ENCODE peak calls at places on chromosome 6, in nine cellular contexts. One of them, this sample, is unnamed.
A peak's percentile ranks its signal among the peaks of the same experiment; 100 is the strongest.

GRCh38 chr6:166493427-166494100 is 92.9 kb downstream of the RAMACL start:
- DNase-seq in WERI-Rb-1: no peak
- DNase-seq in fibroblast of mammary gland: no peak
- DNase-seq in colonic mucosa: no peak
- DNase-seq in stomach: no peak
- DNase-seq in fibroblast of lung: no peak
- DNase-seq in ascending aorta: no peak
- DNase-seq in neural progenitor cell: no peak
- DNase-seq in spleen: peak; percentile 52
- DNase-seq in this sample: no peak

GRCh38 chr6:139448094-139448649 is 73.7 kb upstream of the CITED2 start:
- DNase-seq in WERI-Rb-1: no peak
- DNase-seq in fibroblast of mammary gland: peak; percentile 45
- DNase-seq in colonic mucosa: no peak
- DNase-seq in stomach: no peak
- DNase-seq in fibroblast of lung: peak; percentile 54
- DNase-seq in ascending aorta: no peak
- DNase-seq in neural progenitor cell: no peak
- DNase-seq in spleen: no peak
- DNase-seq in this sample: peak; percentile 49

GRCh38 chr6:81752084-81752968 is at the start of gene TENT5A:
- DNase-seq in WERI-Rb-1: peak; percentile 92
- DNase-seq in fibroblast of mammary gland: peak; percentile 88
- DNase-seq in colonic mucosa: peak; percentile 96
- DNase-seq in stomach: peak; percentile 94
- DNase-seq in fibroblast of lung: peak; percentile 93
- DNase-seq in ascending aorta: peak; percentile 82
- DNase-seq in neural progenitor cell: peak; percentile 94
- DNase-seq in spleen: peak; percentile 97
- DNase-seq in this sample: peak; percentile 90

GRCh38 chr6:10425973-10426780 is 11.3 kb upstream of the TFAP2A start:
- DNase-seq in WERI-Rb-1: peak; percentile 78
- DNase-seq in fibroblast of mammary gland: no peak
- DNase-seq in colonic mucosa: no peak
- DNase-seq in stomach: peak; percentile 55
- DNase-seq in fibroblast of lung: peak; percentile 34
- DNase-seq in ascending aorta: no peak
- DNase-seq in neural progenitor cell: peak; percentile 73
- DNase-seq in spleen: no peak
- DNase-seq in this sample: no peak

GRCh38 chr6:89818977-89819335 is 638 bp downstream of the MDN1 start:
- DNase-seq in WERI-Rb-1: no peak
- DNase-seq in fibroblast of mammary gland: peak; percentile 39
- DNase-seq in colonic mucosa: peak; percentile 33
- DNase-seq in stomach: no peak
- DNase-seq in fibroblast of lung: peak; percentile 49
- DNase-seq in ascending aorta: no peak
- DNase-seq in neural progenitor cell: peak; percentile 55
- DNase-seq in spleen: no peak
- DNase-seq in this sample: peak; percentile 43

GRCh38 chr6:24546432-24546831 is 51.7 kb downstream of the ALDH5A1 start:
- DNase-seq in WERI-Rb-1: no peak
- DNase-seq in fibroblast of mammary gland: no peak
- DNase-seq in colonic mucosa: no peak
- DNase-seq in stomach: no peak
- DNase-seq in fibroblast of lung: no peak
- DNase-seq in ascending aorta: no peak
- DNase-seq in neural progenitor cell: no peak
- DNase-seq in spleen: no peak
- DNase-seq in this sample: no peak

GRCh38 chr6:36544228-36544627 is 3.1 kb downstream of the STK38 start:
- DNase-seq in WERI-Rb-1: no peak
- DNase-seq in fibroblast of mammary gland: peak; percentile 77
- DNase-seq in colonic mucosa: peak; percentile 35
- DNase-seq in stomach: no peak
- DNase-seq in fibroblast of lung: peak; percentile 25
- DNase-seq in ascending aorta: no peak
- DNase-seq in neural progenitor cell: no peak
- DNase-seq in spleen: no peak
- DNase-seq in this sample: peak; percentile 11

GRCh38 chr6:27517928-27518787 is 45.3 kb upstream of the ZNF184 start:
- DNase-seq in WERI-Rb-1: no peak
- DNase-seq in fibroblast of mammary gland: no peak
- DNase-seq in colonic mucosa: peak; percentile 33
- DNase-seq in stomach: no peak
- DNase-seq in fibroblast of lung: no peak
- DNase-seq in ascending aorta: no peak
- DNase-seq in neural progenitor cell: no peak
- DNase-seq in spleen: no peak
- DNase-seq in this sample: no peak

GRCh38 chr6:144423167-144423566 is 138.0 kb downstream of the UTRN start:
- DNase-seq in WERI-Rb-1: no peak
- DNase-seq in fibroblast of mammary gland: no peak
- DNase-seq in colonic mucosa: no peak
- DNase-seq in stomach: no peak
- DNase-seq in fibroblast of lung: no peak
- DNase-seq in ascending aorta: no peak
- DNase-seq in neural progenitor cell: peak; percentile 54
- DNase-seq in spleen: no peak
- DNase-seq in this sample: no peak

GRCh38 chr6:104789770-104790190 is 69.9 kb downstream of the HACE1 start:
- DNase-seq in WERI-Rb-1: no peak
- DNase-seq in fibroblast of mammary gland: peak; percentile 46
- DNase-seq in colonic mucosa: no peak
- DNase-seq in stomach: no peak
- DNase-seq in fibroblast of lung: peak; percentile 78
- DNase-seq in ascending aorta: no peak
- DNase-seq in neural progenitor cell: no peak
- DNase-seq in spleen: no peak
- DNase-seq in this sample: peak; percentile 78

GRCh38 chr6:133623065-133623464 is 265.8 kb upstream of the TCF21 start:
- DNase-seq in WERI-Rb-1: no peak
- DNase-seq in fibroblast of mammary gland: peak; percentile 88
- DNase-seq in colonic mucosa: peak; percentile 28
- DNase-seq in stomach: no peak
- DNase-seq in fibroblast of lung: peak; percentile 79
- DNase-seq in ascending aorta: no peak
- DNase-seq in neural progenitor cell: no peak
- DNase-seq in spleen: no peak
- DNase-seq in this sample: peak; percentile 94

GRCh38 chr6:105985816-105986632 is 100.1 kb upstream of the PRDM1 start:
- DNase-seq in WERI-Rb-1: no peak
- DNase-seq in fibroblast of mammary gland: no peak
- DNase-seq in colonic mucosa: no peak
- DNase-seq in stomach: no peak
- DNase-seq in fibroblast of lung: peak; percentile 44
- DNase-seq in ascending aorta: no peak
- DNase-seq in neural progenitor cell: peak; percentile 59
- DNase-seq in spleen: peak; percentile 86
- DNase-seq in this sample: no peak

GRCh38 chr6:133774356-133774755 is 114.6 kb upstream of the TCF21 start:
- DNase-seq in WERI-Rb-1: no peak
- DNase-seq in fibroblast of mammary gland: peak; percentile 78
- DNase-seq in colonic mucosa: no peak
- DNase-seq in stomach: no peak
- DNase-seq in fibroblast of lung: peak; percentile 68
- DNase-seq in ascending aorta: no peak
- DNase-seq in neural progenitor cell: no peak
- DNase-seq in spleen: no peak
- DNase-seq in this sample: peak; percentile 76

GRCh38 chr6:164035912-164036485 is 621.5 kb downstream of the QKI start:
- DNase-seq in WERI-Rb-1: no peak
- DNase-seq in fibroblast of mammary gland: no peak
- DNase-seq in colonic mucosa: no peak
- DNase-seq in stomach: no peak
- DNase-seq in fibroblast of lung: no peak
- DNase-seq in ascending aorta: no peak
- DNase-seq in neural progenitor cell: no peak
- DNase-seq in spleen: no peak
- DNase-seq in this sample: no peak

GRCh38 chr6:44254957-44255808 is 2.1 kb downstream of the SLC35B2 start:
- DNase-seq in WERI-Rb-1: peak; percentile 36
- DNase-seq in fibroblast of mammary gland: no peak
- DNase-seq in colonic mucosa: no peak
- DNase-seq in stomach: no peak
- DNase-seq in fibroblast of lung: peak; percentile 24
- DNase-seq in ascending aorta: no peak
- DNase-seq in neural progenitor cell: no peak
- DNase-seq in spleen: peak; percentile 72
- DNase-seq in this sample: no peak
- H3K4me3 ChIP-seq in WERI-Rb-1: no peak overlapping the region
- H3K4me3 ChIP-seq in fibroblast of mammary gland: no peak overlapping the region
- H3K4me3 ChIP-seq in colonic mucosa: no peak overlapping the region
- H3K4me3 ChIP-seq in stomach: no peak overlapping the region
- H3K4me3 ChIP-seq in fibroblast of lung: no peak overlapping the region
- H3K4me3 ChIP-seq in ascending aorta: no peak overlapping the region
- H3K4me3 ChIP-seq in neural progenitor cell: peak overlapping the region; percentile 96
- H3K4me3 ChIP-seq in spleen: no peak overlapping the region
- H3K4me3 ChIP-seq in this sample: no peak overlapping the region

GRCh38 chr6:5995705-5996686 is 10.7 kb downstream of the NRN1 start:
- DNase-seq in WERI-Rb-1: peak; percentile 99
- DNase-seq in fibroblast of mammary gland: peak; percentile 85
- DNase-seq in colonic mucosa: peak; percentile 64
- DNase-seq in stomach: no peak
- DNase-seq in fibroblast of lung: peak; percentile 31
- DNase-seq in ascending aorta: no peak
- DNase-seq in neural progenitor cell: peak; percentile 91
- DNase-seq in spleen: peak; percentile 87
- DNase-seq in this sample: peak; percentile 11
- TF ChIP-seq CTCF in WERI-Rb-1: peak; percentile 63
- TF ChIP-seq CTCF in fibroblast of mammary gland: peak; percentile 44
- TF ChIP-seq CTCF in colonic mucosa: no peak
- TF ChIP-seq CTCF in stomach: no peak
- TF ChIP-seq CTCF in fibroblast of lung: peak; percentile 43
- TF ChIP-seq CTCF in ascending aorta: no peak
- TF ChIP-seq CTCF in neural progenitor cell: peak; percentile 53
- TF ChIP-seq CTCF in spleen: no peak
- TF ChIP-seq CTCF in this sample: no peak

GRCh38 chr6:108995296-108995695 is 99.3 kb downstream of the SESN1 start:
- DNase-seq in WERI-Rb-1: no peak
- DNase-seq in fibroblast of mammary gland: no peak
- DNase-seq in colonic mucosa: no peak
- DNase-seq in stomach: no peak
- DNase-seq in fibroblast of lung: no peak
- DNase-seq in ascending aorta: no peak
- DNase-seq in neural progenitor cell: no peak
- DNase-seq in spleen: no peak
- DNase-seq in this sample: no peak

GRCh38 chr6:108989700-108990099 is 104.9 kb downstream of the SESN1 start:
- DNase-seq in WERI-Rb-1: no peak
- DNase-seq in fibroblast of mammary gland: no peak
- DNase-seq in colonic mucosa: peak; percentile 27
- DNase-seq in stomach: peak; percentile 61
- DNase-seq in fibroblast of lung: no peak
- DNase-seq in ascending aorta: no peak
- DNase-seq in neural progenitor cell: no peak
- DNase-seq in spleen: no peak
- DNase-seq in this sample: no peak

GRCh38 chr6:108996208-108996607 is 98.4 kb downstream of the SESN1 start:
- DNase-seq in WERI-Rb-1: no peak
- DNase-seq in fibroblast of mammary gland: no peak
- DNase-seq in colonic mucosa: no peak
- DNase-seq in stomach: no peak
- DNase-seq in fibroblast of lung: no peak
- DNase-seq in ascending aorta: no peak
- DNase-seq in neural progenitor cell: no peak
- DNase-seq in spleen: no peak
- DNase-seq in this sample: no peak

GRCh38 chr6:108998460-108998859 is 96.2 kb downstream of the SESN1 start:
- DNase-seq in WERI-Rb-1: no peak
- DNase-seq in fibroblast of mammary gland: no peak
- DNase-seq in colonic mucosa: no peak
- DNase-seq in stomach: no peak
- DNase-seq in fibroblast of lung: no peak
- DNase-seq in ascending aorta: no peak
- DNase-seq in neural progenitor cell: no peak
- DNase-seq in spleen: no peak
- DNase-seq in this sample: no peak

DNA sequence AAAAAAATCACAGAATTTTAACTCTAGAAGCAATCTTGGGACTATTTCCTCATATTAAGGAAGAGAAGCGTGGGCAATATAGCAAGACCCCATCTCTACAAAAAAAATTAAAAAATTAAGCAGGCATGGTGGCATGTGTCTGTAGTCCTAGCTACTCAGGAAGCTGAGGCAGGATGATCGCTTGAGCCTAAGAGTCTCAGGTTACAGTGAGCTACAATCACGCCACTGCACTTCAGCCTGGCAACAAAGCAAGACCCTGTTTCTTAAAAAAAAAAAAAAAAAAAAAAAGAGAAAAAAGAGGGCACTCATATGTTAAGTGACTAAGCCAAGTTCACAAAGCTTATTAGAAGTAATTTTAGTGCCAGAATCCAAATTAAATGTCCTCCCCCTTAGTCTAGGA is 100.8 kb downstream of the SESN1 start:
- DNase-seq in WERI-Rb-1: no peak
- DNase-seq in fibroblast of mammary gland: no peak
- DNase-seq in colonic mucosa: no peak
- DNase-seq in stomach: no peak
- DNase-seq in fibroblast of lung: no peak
- DNase-seq in ascending aorta: no peak
- DNase-seq in neural progenitor cell: no peak
- DNase-seq in spleen: no peak
- DNase-seq in this sample: no peak
- H3K4me3 ChIP-seq in WERI-Rb-1: no peak overlapping the region
- H3K4me3 ChIP-seq in fibroblast of mammary gland: no peak overlapping the region
- H3K4me3 ChIP-seq in colonic mucosa: no peak overlapping the region
- H3K4me3 ChIP-seq in stomach: no peak overlapping the region
- H3K4me3 ChIP-seq in fibroblast of lung: no peak overlapping the region
- H3K4me3 ChIP-seq in ascending aorta: no peak overlapping the region
- H3K4me3 ChIP-seq in neural progenitor cell: no peak overlapping the region
- H3K4me3 ChIP-seq in spleen: no peak overlapping the region
- H3K4me3 ChIP-seq in this sample: no peak overlapping the region

GRCh38 chr6:116876635-116877611 is at the start of gene RFX6:
- DNase-seq in WERI-Rb-1: peak; percentile 16
- DNase-seq in fibroblast of mammary gland: no peak
- DNase-seq in colonic mucosa: peak; percentile 24
- DNase-seq in stomach: peak; percentile 28
- DNase-seq in fibroblast of lung: no peak
- DNase-seq in ascending aorta: no peak
- DNase-seq in neural progenitor cell: peak; percentile 72
- DNase-seq in spleen: no peak
- DNase-seq in this sample: no peak

GRCh38 chr6:116877743-116878142 is 701 bp downstream of the RFX6 start:
- DNase-seq in WERI-Rb-1: no peak
- DNase-seq in fibroblast of mammary gland: no peak
- DNase-seq in colonic mucosa: no peak
- DNase-seq in stomach: no peak
- DNase-seq in fibroblast of lung: no peak
- DNase-seq in ascending aorta: no peak
- DNase-seq in neural progenitor cell: peak; percentile 48
- DNase-seq in spleen: no peak
- DNase-seq in this sample: no peak

GRCh38 chr6:116884530-116884929 is 7.5 kb downstream of the RFX6 start:
- DNase-seq in WERI-Rb-1: peak; percentile 10
- DNase-seq in fibroblast of mammary gland: no peak
- DNase-seq in colonic mucosa: no peak
- DNase-seq in stomach: no peak
- DNase-seq in fibroblast of lung: no peak
- DNase-seq in ascending aorta: no peak
- DNase-seq in neural progenitor cell: peak; percentile 87
- DNase-seq in spleen: no peak
- DNase-seq in this sample: no peak

GRCh38 chr6:116883005-116883404 is 6.0 kb downstream of the RFX6 start:
- DNase-seq in WERI-Rb-1: no peak
- DNase-seq in fibroblast of mammary gland: peak; percentile 23
- DNase-seq in colonic mucosa: no peak
- DNase-seq in stomach: no peak
- DNase-seq in fibroblast of lung: no peak
- DNase-seq in ascending aorta: no peak
- DNase-seq in neural progenitor cell: no peak
- DNase-seq in spleen: no peak
- DNase-seq in this sample: peak; percentile 2

GRCh38 chr6:116881236-116881635 is 4.2 kb downstream of the RFX6 start:
- DNase-seq in WERI-Rb-1: no peak
- DNase-seq in fibroblast of mammary gland: peak; percentile 7
- DNase-seq in colonic mucosa: no peak
- DNase-seq in stomach: no peak
- DNase-seq in fibroblast of lung: no peak
- DNase-seq in ascending aorta: no peak
- DNase-seq in neural progenitor cell: no peak
- DNase-seq in spleen: no peak
- DNase-seq in this sample: peak; percentile 3
- TF ChIP-seq CTCF in WERI-Rb-1: no peak
- TF ChIP-seq CTCF in fibroblast of mammary gland: peak; percentile 30
- TF ChIP-seq CTCF in colonic mucosa: peak; percentile 12
- TF ChIP-seq CTCF in stomach: peak; percentile 12
- TF ChIP-seq CTCF in fibroblast of lung: no peak
- TF ChIP-seq CTCF in ascending aorta: no peak
- TF ChIP-seq CTCF in neural progenitor cell: peak; percentile 26
- TF ChIP-seq CTCF in spleen: no peak
- TF ChIP-seq CTCF in this sample: peak; percentile 6

This sample was measured in fibroblast of pulmonary artery.